ENCODE peak calls at places on chromosomes 3 and 15, in four cellular contexts. One of them, this sample, is unnamed.

GRCh38 chr3:4834403-4834866 is 144.8 kb upstream of the BHLHE40 start:
- DNase-seq in H1: no peak
- DNase-seq in K562: no peak
- DNase-seq in GM12878: no peak
- DNase-seq in this sample: peak

GRCh38 chr3:15350141-15350540 is 17.8 kb upstream of the SH3BP5 start:
- DNase-seq in K562: no peak
- DNase-seq in GM12878: no peak
- DNase-seq in H1: no peak
- DNase-seq in this sample: no peak

GRCh38 chr3:113948015-113948917 is 453 bp downstream of the ZDHHC23 start:
- DNase-seq in H1: peak
- DNase-seq in K562: no peak
- DNase-seq in GM12878: no peak
- DNase-seq in this sample: no peak

GRCh38 chr3:179738998-179739397 is 86.2 kb downstream of the USP13 start:
- DNase-seq in K562: no peak
- DNase-seq in H1: no peak
- DNase-seq in GM12878: no peak
- DNase-seq in this sample: no peak

GRCh38 chr3:135191690-135192089 is 396.6 kb downstream of the EPHB1 start:
- DNase-seq in K562: no peak
- DNase-seq in GM12878: no peak
- DNase-seq in H1: no peak
- DNase-seq in this sample: no peak

GRCh38 chr3:99419111-99419510 is 219.3 kb upstream of the COL8A1 start:
- DNase-seq in K562: no peak
- DNase-seq in GM12878: no peak
- DNase-seq in H1: no peak
- DNase-seq in this sample: no peak

GRCh38 chr15:63491979-63492378 is 12.4 kb upstream of the USP3 start:
- DNase-seq in H1: no peak
- DNase-seq in K562: no peak
- DNase-seq in GM12878: no peak
- DNase-seq in this sample: peak

GRCh38 chr15:60649845-60650548 is 171.1 kb upstream of the ICE2 start:
- DNase-seq in K562: no peak
- DNase-seq in GM12878: peak
- DNase-seq in H1: no peak
- DNase-seq in this sample: peak

GRCh38 chr3:33636125-33636855 is 81.8 kb downstream of the CLASP2 start:
- DNase-seq in K562: peak
- DNase-seq in H1: no peak
- DNase-seq in GM12878: no peak
- DNase-seq in this sample: peak

GRCh38 chr15:101159096-101159935 is 92.5 kb downstream of the CHSY1 start:
- DNase-seq in GM12878: no peak
- DNase-seq in K562: no peak
- DNase-seq in H1: no peak
- DNase-seq in this sample: no peak

GRCh38 chr15:42494998-42495360 is 455 bp upstream of the SNAP23 start:
- DNase-seq in H1: no peak
- DNase-seq in K562: peak
- DNase-seq in GM12878: no peak
- DNase-seq in this sample: peak

GRCh38 chr3:32278714-32279113 is 40.2 kb downstream of the CMTM8 start:
- DNase-seq in H1: no peak
- DNase-seq in K562: no peak
- DNase-seq in GM12878: no peak
- DNase-seq in this sample: peak

GRCh38 chr3:127889976-127890650 is 24.9 kb upstream of the KBTBD12 start:
- DNase-seq in K562: no peak
- DNase-seq in H1: no peak
- DNase-seq in GM12878: no peak
- DNase-seq in this sample: no peak

GRCh38 chr3:183941216-183941615 is 56.5 kb upstream of the PARL start:
- DNase-seq in GM12878: no peak
- DNase-seq in H1: no peak
- DNase-seq in K562: no peak
- DNase-seq in this sample: no peak

GRCh38 chr3:155853214-155854146 is 747 bp downstream of the SLC33A1 start:
- DNase-seq in H1: no peak
- DNase-seq in GM12878: no peak
- DNase-seq in K562: peak
- DNase-seq in this sample: peak

GRCh38 chr3:189588061-189588817 is 43.0 kb upstream of the TP63 start:
- DNase-seq in H1: no peak
- DNase-seq in K562: no peak
- DNase-seq in GM12878: no peak
- DNase-seq in this sample: peak

GRCh38 chr3:125351814-125352456 is 23.2 kb downstream of the ZNF148 start:
- DNase-seq in GM12878: no peak
- DNase-seq in H1: no peak
- DNase-seq in K562: no peak
- DNase-seq in this sample: peak

GRCh38 chr15:22265056-22265945 is 185.0 kb downstream of the OR4M2 start:
- DNase-seq in H1: no peak
- DNase-seq in GM12878: no peak
- DNase-seq in K562: no peak
- DNase-seq in this sample: no peak

GRCh38 chr15:63860161-63860954 is 26.6 kb upstream of the HERC1 start:
- DNase-seq in K562: peak
- DNase-seq in H1: no peak
- DNase-seq in GM12878: no peak
- DNase-seq in this sample: no peak

GRCh38 chr3:37400945-37401344 is 226.6 kb upstream of the LRRFIP2 start:
- DNase-seq in H1: no peak
- DNase-seq in K562: no peak
- DNase-seq in GM12878: no peak
- DNase-seq in this sample: no peak

GRCh38 chr3:167287308-167287707 is 92.8 kb downstream of the ZBBX start:
- DNase-seq in H1: no peak
- DNase-seq in K562: no peak
- DNase-seq in GM12878: no peak
- DNase-seq in this sample: no peak

GRCh38 chr3:130725746-130726145 is 20.9 kb downstream of the PIK3R4 start:
- DNase-seq in H1: no peak
- DNase-seq in GM12878: no peak
- DNase-seq in K562: no peak
- DNase-seq in this sample: no peak

GRCh38 chr15:83287541-83288027 is 3.1 kb upstream of the BNC1 start:
- DNase-seq in H1: no peak
- DNase-seq in GM12878: no peak
- DNase-seq in K562: no peak
- DNase-seq in this sample: peak

GRCh38 chr15:93087825-93088199 is 1.2 kb downstream of the RGMA start:
- DNase-seq in H1: peak
- DNase-seq in GM12878: peak
- DNase-seq in K562: peak
- DNase-seq in this sample: peak

GRCh38 chr3:48088056-48088748 is 72.0 kb upstream of the MAP4 start:
- DNase-seq in GM12878: no peak
- DNase-seq in H1: peak
- DNase-seq in K562: peak
- DNase-seq in this sample: no peak

GRCh38 chr15:44295909-44296420 is 7.4 kb downstream of the GOLM2 start:
- DNase-seq in K562: no peak
- DNase-seq in GM12878: no peak
- DNase-seq in H1: no peak
- DNase-seq in this sample: peak

GRCh38 chr15:49815506-49815905 is 194.7 kb downstream of the DTWD1 start:
- DNase-seq in H1: no peak
- DNase-seq in K562: no peak
- DNase-seq in GM12878: no peak
- DNase-seq in this sample: no peak

GRCh38 chr15:74651251-74651741 is 35.7 kb downstream of the CLK3 start:
- DNase-seq in GM12878: no peak
- DNase-seq in H1: no peak
- DNase-seq in K562: no peak
- DNase-seq in this sample: no peak

GRCh38 chr15:66767370-66767769 is 65.3 kb downstream of the SMAD6 start:
- DNase-seq in K562: no peak
- DNase-seq in GM12878: no peak
- DNase-seq in H1: no peak
- DNase-seq in this sample: no peak

GRCh38 chr3:17945799-17946381 is 203.5 kb upstream of the TBC1D5 start:
- DNase-seq in GM12878: no peak
- DNase-seq in K562: no peak
- DNase-seq in H1: no peak
- DNase-seq in this sample: no peak

GRCh38 chr15:68360716-68361115 is 71.2 kb downstream of the ITGA11 start:
- DNase-seq in GM12878: no peak
- DNase-seq in H1: no peak
- DNase-seq in K562: no peak
- DNase-seq in this sample: no peak

GRCh38 chr3:49110780-49111179 is 6.2 kb upstream of the QARS1 start:
- DNase-seq in K562: no peak
- DNase-seq in H1: no peak
- DNase-seq in GM12878: no peak
- DNase-seq in this sample: no peak

DNA sequence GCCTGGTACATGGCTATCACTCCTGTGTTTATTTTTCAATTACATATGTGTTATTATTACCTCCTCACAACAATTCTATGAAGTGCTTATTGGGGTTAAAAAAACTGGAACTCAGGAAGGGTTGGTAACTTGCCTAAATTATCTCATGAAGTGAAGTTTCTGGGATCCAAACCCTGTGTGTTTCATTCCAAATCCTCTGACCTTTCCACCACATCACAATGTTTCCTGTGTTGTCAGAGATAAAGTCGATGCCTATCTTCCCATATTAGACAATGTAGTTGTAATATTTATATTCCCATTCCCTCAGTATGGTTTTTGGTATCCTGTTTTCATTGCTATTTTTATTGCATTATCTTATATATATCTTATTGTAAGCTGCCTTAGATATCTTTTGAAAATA is 269.1 kb upstream of the CFAP20DC start:
- DNase-seq in K562: no peak
- DNase-seq in H1: no peak
- DNase-seq in GM12878: no peak
- DNase-seq in this sample: no peak
- TF ChIP-seq CHD1 in K562: no peak
- TF ChIP-seq CHD1 in H1: no peak
- TF ChIP-seq CHD1 in GM12878: no peak
- TF ChIP-seq CHD1 in this sample: no peak

GRCh38 chr3:52018319-52019000 is 22.8 kb upstream of the RPL29 start:
- DNase-seq in K562: no peak
- DNase-seq in H1: no peak
- DNase-seq in GM12878: no peak
- DNase-seq in this sample: no peak

GRCh38 chr3:52019352-52020080 is 23.8 kb upstream of the RPL29 start:
- DNase-seq in GM12878: no peak
- DNase-seq in K562: no peak
- DNase-seq in H1: no peak
- DNase-seq in this sample: no peak

GRCh38 chr3:52022323-52023100 is 26.8 kb upstream of the RPL29 start:
- DNase-seq in H1: no peak
- DNase-seq in K562: no peak
- DNase-seq in GM12878: no peak
- DNase-seq in this sample: peak

GRCh38 chr3:52021869-52022268 is 26.2 kb upstream of the RPL29 start:
- DNase-seq in K562: no peak
- DNase-seq in H1: no peak
- DNase-seq in GM12878: no peak
- DNase-seq in this sample: no peak

DNA sequence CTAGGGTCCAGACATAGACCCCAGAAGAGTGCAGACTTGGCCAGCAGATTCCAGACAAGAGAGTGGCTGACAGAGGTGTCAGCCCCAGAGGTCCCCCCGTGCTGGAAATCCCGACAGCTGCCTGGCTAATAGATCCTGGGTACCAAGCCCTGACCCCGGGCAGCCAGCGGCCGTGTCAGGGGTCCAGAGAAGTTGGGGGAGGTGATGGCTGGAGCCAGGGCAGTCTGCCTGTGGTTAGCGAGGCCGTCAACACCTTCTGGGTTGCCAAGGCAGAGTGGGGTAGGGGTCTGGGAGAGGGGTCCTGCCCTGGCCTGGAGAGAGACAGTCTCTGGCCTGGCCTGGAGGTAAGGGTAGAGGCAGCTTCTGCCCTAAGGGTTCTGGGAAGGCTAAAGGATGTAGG is 25.1 kb upstream of the RPL29 start:
- DNase-seq in K562: no peak
- DNase-seq in GM12878: no peak
- DNase-seq in H1: no peak
- DNase-seq in this sample: no peak
- TF ChIP-seq CHD1 in K562: no peak
- TF ChIP-seq CHD1 in GM12878: no peak
- TF ChIP-seq CHD1 in H1: no peak
- TF ChIP-seq CHD1 in this sample: no peak

DNA sequence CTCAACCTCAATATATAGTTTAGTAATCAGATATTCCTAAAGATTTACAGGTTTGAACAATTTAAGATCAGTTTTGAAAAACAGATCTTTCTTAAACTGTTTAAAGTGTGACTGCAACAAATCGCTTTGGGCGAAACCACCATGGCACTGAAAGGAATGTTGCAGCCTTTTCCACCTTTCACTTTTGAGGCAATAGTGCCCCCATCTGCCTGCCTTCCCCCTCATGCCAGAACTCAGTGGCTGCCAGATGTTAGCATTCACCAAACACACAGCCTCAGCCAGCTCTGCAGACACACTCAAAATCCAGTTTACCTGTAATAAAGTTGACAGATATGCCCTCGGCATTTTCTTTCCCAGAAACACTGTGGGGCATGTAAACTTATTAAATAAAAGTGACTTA is 3.3 kb downstream of the LYSMD4 start:
- DNase-seq in GM12878: no peak
- DNase-seq in K562: no peak
- DNase-seq in H1: no peak
- DNase-seq in this sample: peak
- TF ChIP-seq CHD1 in GM12878: no peak
- TF ChIP-seq CHD1 in K562: no peak
- TF ChIP-seq CHD1 in H1: no peak
- TF ChIP-seq CHD1 in this sample: no peak

GRCh38 chr3:42090973-42091731 is at the start of gene TRAK1:
- DNase-seq in K562: no peak
- DNase-seq in GM12878: no peak
- DNase-seq in H1: no peak
- DNase-seq in this sample: no peak
- TF ChIP-seq CHD1 in K562: no peak
- TF ChIP-seq CHD1 in GM12878: no peak
- TF ChIP-seq CHD1 in H1: no peak
- TF ChIP-seq CHD1 in this sample: no peak

GRCh38 chr3:84165278-84165677 is 793.5 kb upstream of the CADM2 start:
- DNase-seq in H1: no peak
- DNase-seq in GM12878: no peak
- DNase-seq in K562: no peak
- DNase-seq in this sample: no peak
- TF ChIP-seq CHD1 in H1: no peak
- TF ChIP-seq CHD1 in GM12878: no peak
- TF ChIP-seq CHD1 in K562: no peak
- TF ChIP-seq CHD1 in this sample: no peak